ENCODE peak calls at places on chromosomes 7 and 10, in five cellular contexts. T is IMR-90, E is H9, O is mesendoderm, P is H1. H is an unnamed sample.
A peak's percentile ranks its signal among the peaks of the same experiment; 100 is the strongest.

GRCh38 chr10:99916776-99917175 is 93.0 kb downstream of the DNMBP start:
- DNase-seq in P (no peak), O (no peak), T (no peak), E (no peak), H (no peak)

GRCh38 chr7:73623798-73624668 is at the start of gene MLXIPL:
- DNase-seq in O (peak; percentile 94), P (peak; percentile 94), E (peak; percentile 97), T (no peak), H (peak; percentile 83)

GRCh38 chr10:128150045-128150493 is 23.8 kb upstream of the MKI67 start:
- DNase-seq in E (peak; percentile 78), T (peak; percentile 51), O (peak; percentile 81), P (peak; percentile 92), H (peak; percentile 83)

GRCh38 chr10:19250542-19250941 is 201.9 kb downstream of the MALRD1 start:
- DNase-seq in O (no peak), E (no peak), T (peak; percentile 93), P (no peak), H (no peak)

GRCh38 chr10:5573968-5574641 is 49.3 kb downstream of the CALML3 start:
- DNase-seq in E (no peak), T (peak; percentile 59), P (no peak), O (no peak), H (no peak)

GRCh38 chr7:35816514-35816913 is 15.7 kb downstream of the SEPTIN7 start:
- DNase-seq in O (no peak), T (no peak), P (no peak), E (no peak), H (no peak)

GRCh38 chr10:82245157-82245556 is 370.2 kb downstream of the NRG3 start:
- DNase-seq in E (peak; percentile 30), T (no peak), O (peak; percentile 65), P (peak; percentile 50), H (no peak)

GRCh38 chr10:84204122-84204521 is 9.8 kb downstream of the CDHR1 start:
- DNase-seq in P (no peak), O (peak; percentile 63), E (peak; percentile 67), T (no peak), H (no peak)

GRCh38 chr10:123741146-123741545 is 75.0 kb downstream of the GPR26 start:
- DNase-seq in O (no peak), P (no peak), E (no peak), T (no peak), H (no peak)

GRCh38 chr7:90178592-90179279 is 24.5 kb downstream of the STEAP1 start:
- DNase-seq in P (no peak), E (no peak), T (peak; percentile 67), O (peak; percentile 18), H (no peak)

GRCh38 chr10:107118866-107119265 is 45.6 kb downstream of the SORCS1 start:
- DNase-seq in O (no peak), E (no peak), P (no peak), T (no peak), H (no peak)

GRCh38 chr10:21517134-21517982 is 8.1 kb downstream of the SKIDA1 start:
- DNase-seq in P (peak; percentile 80), T (peak; percentile 59), O (peak; percentile 87), E (peak; percentile 79), H (no peak)

GRCh38 chr10:3972460-3973366 is 187.7 kb upstream of the KLF6 start:
- DNase-seq in T (no peak), E (no peak), P (no peak), O (no peak), H (no peak)

GRCh38 chr7:20931739-20932138 is 145.1 kb upstream of the SP8 start:
- DNase-seq in O (no peak), T (no peak), P (no peak), E (no peak), H (no peak)

GRCh38 chr10:71362141-71362540 is 34.6 kb upstream of the CDH23 start:
- DNase-seq in E (no peak), P (no peak), O (no peak), T (no peak), H (no peak)
- H3K23ac ChIP-seq in E (no peak overlapping the region), P (no peak overlapping the region), O (no peak overlapping the region), T (no peak overlapping the region), H (peak overlapping the region; percentile 48)

DNA sequence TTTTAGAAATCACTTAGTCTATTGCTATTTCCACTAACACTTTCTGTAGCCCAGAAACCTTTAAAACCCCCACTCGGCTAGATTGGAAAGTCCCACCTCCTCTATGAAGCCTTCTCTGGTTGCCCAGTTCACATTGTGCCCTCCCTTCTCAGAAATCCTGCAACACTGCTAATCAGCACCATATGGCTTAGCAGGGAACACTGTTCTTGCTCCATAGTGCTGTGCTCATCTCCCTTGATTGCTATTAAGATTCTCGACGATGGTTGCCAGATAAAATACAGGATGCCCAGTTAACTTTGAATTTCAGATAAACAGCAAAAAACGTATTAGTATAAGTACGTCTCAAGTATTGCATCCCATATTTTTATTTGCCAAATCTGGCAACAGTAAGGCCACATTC is 40.1 kb upstream of the XPNPEP1 start:
- DNase-seq in E (no peak), O (peak; percentile 48), P (no peak), T (peak; percentile 58), H (no peak)
- H3K23ac ChIP-seq in E (no peak overlapping the region), O (no peak overlapping the region), P (no peak overlapping the region), T (no peak overlapping the region), H (no peak overlapping the region)

GRCh38 chr7:88927-89921 is 103.1 kb upstream of the FAM20C start:
- DNase-seq in T (peak; percentile 96), P (peak; percentile 45), O (no peak), E (no peak), H (no peak)
- H3K23ac ChIP-seq in T (peak overlapping the region; percentile 95), P (no peak overlapping the region), O (no peak overlapping the region), E (no peak overlapping the region), H (peak overlapping the region; percentile 1)

DNA sequence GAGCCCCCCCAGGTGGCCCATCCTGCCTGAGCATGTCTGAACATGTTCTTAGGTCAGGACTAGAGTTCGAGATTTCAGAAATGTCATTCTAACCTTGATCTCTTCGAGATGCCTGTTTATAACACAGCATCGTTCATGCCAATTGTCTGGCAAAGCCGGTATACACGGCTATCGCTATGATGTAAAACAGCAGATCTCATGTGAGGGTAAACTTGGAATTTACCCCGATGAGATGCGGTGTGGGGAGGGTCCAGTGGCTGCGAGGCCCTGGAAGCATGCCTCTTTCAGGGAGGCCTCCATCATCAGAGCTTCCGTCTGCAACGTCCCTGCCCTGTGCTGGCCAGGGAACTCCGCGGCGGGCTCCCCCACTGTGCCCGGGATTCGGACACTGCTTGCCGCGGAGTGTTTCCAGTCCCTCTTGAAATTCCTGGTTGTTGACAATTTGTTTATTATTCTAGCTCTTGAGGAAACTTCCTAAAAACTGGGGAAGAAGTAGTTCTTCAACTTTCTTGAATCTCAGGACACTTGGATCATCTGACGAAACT is 168.6 kb upstream of the RHEB start:
- DNase-seq in E (no peak), O (no peak), P (no peak), T (no peak), H (no peak)
- H3K23ac ChIP-seq in E (no peak overlapping the region), O (no peak overlapping the region), P (no peak overlapping the region), T (peak overlapping the region; percentile 30), H (no peak overlapping the region)

DNA sequence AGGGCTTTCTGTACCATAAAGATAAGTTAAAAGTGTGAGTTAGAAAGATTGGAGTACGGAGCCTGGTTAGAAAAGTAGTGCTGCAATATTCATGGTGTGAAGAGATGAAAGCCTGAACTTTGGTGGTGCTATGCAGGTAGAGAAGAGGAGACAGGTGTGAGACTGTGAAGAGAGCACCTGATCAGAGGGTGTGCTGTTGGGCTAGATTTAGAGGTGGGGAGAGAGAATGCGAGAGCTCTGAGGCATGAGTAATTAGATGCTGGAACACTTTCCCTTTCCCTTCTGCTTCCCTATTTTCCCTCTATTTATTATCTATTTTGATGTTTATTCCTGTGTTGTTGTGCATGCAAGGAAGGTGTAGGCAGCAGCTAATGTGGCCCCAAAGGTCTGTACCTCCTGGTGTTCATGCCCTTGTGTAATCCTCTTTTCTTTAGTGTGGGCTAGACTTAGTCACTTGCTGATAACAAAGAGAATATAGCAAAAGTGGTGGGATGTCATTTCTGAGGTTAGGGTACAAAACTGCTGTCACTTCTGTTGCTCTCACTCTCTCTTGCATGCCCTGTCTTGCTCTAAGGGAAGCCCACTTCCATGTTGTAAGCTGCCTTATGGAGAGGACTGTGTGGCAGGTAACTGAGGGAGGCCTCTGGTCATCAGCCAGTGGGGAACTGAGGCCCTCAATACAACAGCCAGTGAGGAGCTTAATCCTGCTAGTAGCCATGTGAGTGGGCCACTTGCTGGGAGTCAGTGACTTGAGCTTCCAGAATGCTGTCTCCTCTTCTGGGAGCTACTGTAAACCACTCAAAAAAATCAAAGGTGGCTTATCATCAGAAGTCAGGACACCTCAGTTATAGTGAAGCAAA is 2.6 kb upstream of the ATXN7L1 start:
- DNase-seq in T (no peak), O (no peak), P (no peak), E (no peak), H (no peak)
- H3K23ac ChIP-seq in T (peak overlapping the region; percentile 31), O (no peak overlapping the region), P (no peak overlapping the region), E (no peak overlapping the region), H (no peak overlapping the region)

DNA sequence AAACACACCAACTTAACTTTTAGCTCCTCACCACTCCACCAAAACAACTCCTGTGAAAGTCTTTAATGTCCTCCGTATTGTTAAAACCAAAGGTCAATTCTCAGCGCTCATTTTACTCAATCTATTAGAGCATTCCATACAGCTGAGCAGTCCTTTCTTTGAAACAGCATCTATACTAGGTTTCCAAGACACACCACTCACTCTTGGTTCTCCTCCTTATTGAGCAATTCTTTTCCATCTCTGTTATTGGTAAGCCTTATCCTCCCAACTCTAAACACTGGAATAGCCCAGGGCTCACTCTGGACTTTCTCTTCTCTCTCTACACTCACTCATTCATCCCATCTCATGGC is 34.9 kb downstream of the COA1 start:
- DNase-seq in T (peak; percentile 92), E (no peak), P (no peak), O (no peak), H (no peak)
- H3K23ac ChIP-seq in T (peak overlapping the region; percentile 77), E (no peak overlapping the region), P (no peak overlapping the region), O (no peak overlapping the region), H (no peak overlapping the region)

GRCh38 chr10:69716711-69717560 is 84.8 kb upstream of the COL13A1 start:
- DNase-seq in O (peak; percentile 73), E (peak; percentile 78), P (peak; percentile 93), T (peak; percentile 33), H (peak; percentile 65)

GRCh38 chr10:69715899-69716606 is 85.7 kb upstream of the COL13A1 start:
- DNase-seq in T (no peak), P (no peak), E (no peak), O (no peak), H (no peak)

GRCh38 chr10:69721690-69722310 is 79.9 kb upstream of the COL13A1 start:
- DNase-seq in T (peak; percentile 61), E (no peak), P (no peak), O (peak; percentile 97), H (no peak)

GRCh38 chr10:69715156-69715898 is 85.3 kb downstream of the FAM241B start:
- DNase-seq in P (no peak), O (no peak), E (no peak), T (peak; percentile 59), H (no peak)

DNA sequence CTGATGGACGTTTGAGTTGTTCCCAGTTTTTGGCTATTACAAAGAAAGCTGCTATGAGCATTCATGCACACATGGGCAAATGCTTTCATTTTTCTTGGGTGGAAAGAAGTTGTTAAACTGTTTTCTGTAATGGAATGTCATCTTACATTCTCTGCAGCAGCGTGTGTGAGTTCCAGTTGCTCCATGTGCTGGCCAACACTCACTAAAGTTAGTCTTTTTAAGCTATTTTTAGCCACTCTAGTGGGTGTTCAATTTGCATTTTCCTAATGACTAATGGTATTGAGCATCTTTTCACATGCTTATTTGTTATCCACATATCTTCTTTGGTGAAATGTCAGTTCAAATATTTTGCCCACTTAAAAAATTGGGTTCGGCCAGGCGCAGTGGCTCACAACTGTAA is 82.8 kb upstream of the COL13A1 start:
- DNase-seq in P (no peak), O (no peak), E (no peak), T (peak; percentile 33), H (no peak)
- H3K23ac ChIP-seq in P (no peak overlapping the region), O (no peak overlapping the region), E (no peak overlapping the region), T (no peak overlapping the region), H (no peak overlapping the region)

GRCh38 chr7:54689394-54690058 is 69.5 kb downstream of the SEC61G start:
- DNase-seq in P (no peak), T (no peak), O (no peak), E (no peak), H (no peak)
- H3K23ac ChIP-seq in P (no peak overlapping the region), T (no peak overlapping the region), O (no peak overlapping the region), E (no peak overlapping the region), H (no peak overlapping the region)

H was measured in neuronal stem cell.